ENCODE peak calls at places on chromosomes 6 and 20, in seven cellular contexts. T is ureter; G is choroid plexus epithelial cell; I is DMS 273 treated with DMSO at 0.1 percent for 48 hours; D is NCI-H1417; R is cardiac muscle cell; B is stimulated activated CD4-positive, alpha-beta T cell treated with anti-CD3 and anti-CD28 coated beads, TNF-alpha, amount 100 ng/mL, for 1 hour. Y is an unnamed sample.
A peak's percentile ranks its signal among the peaks of the same experiment; 100 is the strongest.

GRCh38 chr20:41366546-41367392 is at the start of gene EMILIN3:
- DNase-seq in T (no peak), G (no peak), I (no peak), D (no peak), R (no peak), B (no peak), Y (no peak)

GRCh38 chr20:59173938-59174496 is 10.4 kb downstream of the ZNF831 start:
- DNase-seq in T (no peak), G (no peak), I (no peak), D (no peak), R (no peak), B (no peak), Y (no peak)

GRCh38 chr20:1912056-1912455 is 16.8 kb downstream of the SIRPA start:
- DNase-seq in T (no peak), G (no peak), I (no peak), D (no peak), R (peak; percentile 39), B (no peak), Y (no peak)

GRCh38 chr20:61464634-61465033 is 212.6 kb downstream of the CDH4 start:
- DNase-seq in T (no peak), G (no peak), I (no peak), D (no peak), R (no peak), B (no peak), Y (no peak)

GRCh38 chr6:32668226-32668747 is 1.8 kb upstream of the HLA-DQB1 start:
- DNase-seq in T (no peak), G (peak; percentile 76), I (no peak), D (peak; percentile 72), R (peak; percentile 34), B (no peak), Y (no peak)

GRCh38 chr20:8162610-8163009 is 30.5 kb downstream of the PLCB1 start:
- DNase-seq in T (no peak), G (no peak), I (no peak), D (no peak), R (no peak), B (no peak), Y (no peak)

GRCh38 chr6:52820198-52820597 is 16.6 kb upstream of the GSTA1 start:
- DNase-seq in T (no peak), G (peak; percentile 41), I (no peak), D (no peak), R (peak; percentile 45), B (no peak), Y (no peak)

GRCh38 chr6:152595507-152595906 is 41.7 kb downstream of the SYNE1 start:
- DNase-seq in T (no peak), G (peak; percentile 38), I (no peak), D (no peak), R (peak; percentile 31), B (no peak), Y (no peak)

GRCh38 chr6:68760941-68761676 is 126.0 kb downstream of the ADGRB3 start:
- DNase-seq in T (no peak), G (no peak), I (peak; percentile 66), D (peak; percentile 47), R (no peak), B (no peak), Y (no peak)

GRCh38 chr6:119052292-119052889 is 26.1 kb downstream of the FAM184A start:
- DNase-seq in T (no peak), G (no peak), I (no peak), D (no peak), R (no peak), B (no peak), Y (no peak)

GRCh38 chr20:33392016-33392415 is 9.3 kb downstream of the CDK5RAP1 start:
- DNase-seq in T (no peak), G (peak; percentile 82), I (peak; percentile 72), D (no peak), R (peak; percentile 48), B (no peak), Y (no peak)

GRCh38 chr20:41895216-41895615 is 277.0 kb upstream of the CHD6 start:
- DNase-seq in T (no peak), G (no peak), I (no peak), D (no peak), R (no peak), B (no peak), Y (no peak)

GRCh38 chr6:41302638-41303037 is 16.2 kb upstream of the TREM1 start:
- DNase-seq in T (no peak), G (no peak), I (no peak), D (no peak), R (no peak), B (no peak), Y (no peak)

GRCh38 chr6:43768506-43768860 is 1.5 kb upstream of the VEGFA start:
- DNase-seq in T (no peak), G (no peak), I (no peak), D (no peak), R (no peak), B (no peak), Y (no peak)

GRCh38 chr6:159113223-159113622 is 56.0 kb upstream of the FNDC1 start:
- DNase-seq in T (no peak), G (no peak), I (no peak), D (no peak), R (no peak), B (no peak), Y (no peak)

GRCh38 chr20:17872920-17873319 is 95.7 kb downstream of the SNX5 start:
- DNase-seq in T (no peak), G (no peak), I (no peak), D (no peak), R (no peak), B (no peak), Y (no peak)

GRCh38 chr6:27297857-27298730 is 14.0 kb downstream of the POM121L2 start:
- DNase-seq in T (no peak), G (peak; percentile 61), I (peak; percentile 66), D (no peak), R (peak; percentile 52), B (no peak), Y (no peak)

GRCh38 chr20:38818113-38819065 is 12.9 kb downstream of the PPP1R16B start:
- DNase-seq in T (no peak), G (no peak), I (no peak), D (no peak), R (no peak), B (no peak), Y (no peak)

GRCh38 chr6:111256646-111257045 is 169.3 kb downstream of the SLC16A10 start:
- DNase-seq in T (no peak), G (peak; percentile 44), I (no peak), D (no peak), R (peak; percentile 26), B (no peak), Y (no peak)

GRCh38 chr6:167745660-167746376 is 80.9 kb upstream of the AFDN start:
- DNase-seq in T (no peak), G (no peak), I (no peak), D (no peak), R (no peak), B (no peak), Y (no peak)

GRCh38 chr6:152313542-152314482 is 323.4 kb downstream of the SYNE1 start:
- DNase-seq in T (no peak), G (peak; percentile 94), I (no peak), D (no peak), R (peak; percentile 78), B (no peak), Y (no peak)

GRCh38 chr6:9412951-9413559 is 977.7 kb upstream of the SLC35B3 start:
- DNase-seq in T (no peak), G (peak; percentile 41), I (peak; percentile 12), D (peak; percentile 51), R (peak; percentile 12), B (no peak), Y (no peak)

GRCh38 chr6:19697744-19698290 is 139.4 kb upstream of the ID4 start:
- DNase-seq in T (no peak), G (peak; percentile 82), I (peak; percentile 44), D (peak; percentile 11), R (peak; percentile 58), B (no peak), Y (no peak)

GRCh38 chr6:62775427-62776022 is 435.7 kb upstream of the FKBP1C start:
- DNase-seq in T (no peak), G (peak; percentile 7), I (no peak), D (no peak), R (no peak), B (no peak), Y (no peak)

GRCh38 chr6:56223995-56224394 is 23.4 kb downstream of the COL21A1 start:
- DNase-seq in T (no peak), G (no peak), I (no peak), D (no peak), R (no peak), B (no peak), Y (no peak)

GRCh38 chr6:112037783-112038216 is 16.1 kb upstream of the CCN6 start:
- DNase-seq in T (peak; percentile 59), G (peak; percentile 91), I (no peak), D (no peak), R (peak; percentile 94), B (no peak), Y (no peak)

GRCh38 chr6:150299873-150300485 is 68.8 kb upstream of the IYD start:
- DNase-seq in T (no peak), G (no peak), I (no peak), D (peak; percentile 36), R (no peak), B (no peak), Y (no peak)

GRCh38 chr20:34771680-34772081 is 53.8 kb downstream of the NCOA6 start:
- DNase-seq in T (no peak), G (peak; percentile 71), I (peak; percentile 56), D (no peak), R (peak; percentile 29), B (no peak), Y (no peak)

GRCh38 chr20:47795214-47795667 is 10.0 kb upstream of the SULF2 start:
- DNase-seq in T (peak; percentile 65), G (no peak), I (no peak), D (no peak), R (peak; percentile 42), B (no peak), Y (no peak)

GRCh38 chr6:81814365-81815109 is 62.1 kb upstream of the TENT5A start:
- DNase-seq in T (no peak), G (peak; percentile 65), I (no peak), D (no peak), R (peak; percentile 29), B (no peak), Y (no peak)

GRCh38 chr6:90364846-90365401 is 68.3 kb upstream of the BACH2 start:
- DNase-seq in T (no peak), G (no peak), I (no peak), D (no peak), R (no peak), B (no peak), Y (no peak)

GRCh38 chr6:136334465-136334846 is 44.8 kb upstream of the BCLAF1 start:
- DNase-seq in T (no peak), G (no peak), I (no peak), D (no peak), R (peak; percentile 18), B (no peak), Y (no peak)

GRCh38 chr20:5621305-5621704 is 128.9 kb upstream of the SHLD1 start:
- DNase-seq in T (peak; percentile 58), G (no peak), I (peak; percentile 86), D (peak; percentile 45), R (peak; percentile 67), B (no peak), Y (no peak)

GRCh38 chr6:163860194-163861081 is 445.9 kb downstream of the QKI start:
- DNase-seq in T (no peak), G (peak; percentile 54), I (no peak), D (no peak), R (peak; percentile 66), B (no peak), Y (no peak)